ENCODE peak calls at places on chromosomes 11 and 22, in ten cellular contexts. R is NCI-H1436; A is neuronal stem cell; H is dorsolateral prefrontal cortex; E is stimulated activated CD4-positive, alpha-beta T cell treated with anti-CD3 and anti-CD28 coated beads, TNF-alpha, amount 100 ng/mL, for 48 hours; J is NCI-H1105; K is NCI-H526 treated with DMSO at 0.1 percent for 48 hours; X is GM10248; B is tibial nerve; S is activated gamma-delta T cell treated with Interleukin-2 at 50 U/mL for 16 hours. V is an unnamed sample.

GRCh38 chr11:108511851-108512474 is 13.8 kb upstream of the POGLUT3 start:
- DNase-seq in A (no peak), S (no peak), E (no peak), J (no peak), R (no peak), B (no peak), H (no peak), K (no peak), X (no peak), V (no peak)

GRCh38 chr11:44774131-44774530 is 47.4 kb downstream of the TSPAN18 start:
- DNase-seq in E (no peak), S (no peak), R (no peak), J (no peak), X (no peak), K (no peak), B (peak), A (no peak), H (no peak), V (no peak)

GRCh38 chr11:10108901-10109665 is 184.9 kb downstream of the SBF2 start:
- DNase-seq in A (no peak), J (no peak), X (no peak), B (no peak), H (no peak), R (no peak), S (no peak), K (peak), E (no peak), V (no peak)

GRCh38 chr22:39254789-39255298 is 10.1 kb upstream of the PDGFB start:
- DNase-seq in E (no peak), J (no peak), K (no peak), A (no peak), R (no peak), H (no peak), B (no peak), S (peak), X (peak), V (no peak)

GRCh38 chr11:118009821-118010737 is 23.9 kb downstream of the IL10RA start:
- DNase-seq in H (no peak), A (no peak), J (no peak), S (no peak), B (no peak), R (no peak), K (no peak), X (no peak), E (no peak), V (no peak)

GRCh38 chr22:47296405-47297260 is 534.2 kb downstream of the TBC1D22A start:
- DNase-seq in S (no peak), B (no peak), H (no peak), X (peak), R (no peak), A (no peak), E (no peak), K (no peak), J (no peak), V (no peak)

GRCh38 chr11:43316451-43316850 is 4.7 kb downstream of the API5 start:
- DNase-seq in K (no peak), R (no peak), J (no peak), B (no peak), S (no peak), X (no peak), A (no peak), H (no peak), E (no peak), V (no peak)

GRCh38 chr11:23497040-23497439 is 636.8 kb upstream of the CCDC179 start:
- DNase-seq in E (no peak), J (no peak), A (no peak), K (no peak), R (no peak), H (no peak), S (no peak), B (no peak), X (no peak), V (no peak)

GRCh38 chr11:124946735-124947141 is 7.3 kb upstream of the CCDC15 start:
- DNase-seq in B (no peak), S (no peak), X (no peak), E (no peak), R (no peak), H (peak), A (no peak), K (no peak), J (no peak), V (no peak)

GRCh38 chr11:10307411-10308207 is 2.7 kb downstream of the ADM start:
- DNase-seq in A (peak), R (peak), X (peak), J (peak), H (peak), S (peak), B (peak), K (peak), E (peak), V (peak)

GRCh38 chr11:106446961-106447360 is 369.5 kb downstream of the AASDHPPT start:
- DNase-seq in A (no peak), B (no peak), E (no peak), H (no peak), X (no peak), S (no peak), R (no peak), J (no peak), K (no peak), V (no peak)

GRCh38 chr11:131691558-131692041 is 321.2 kb downstream of the NTM start:
- DNase-seq in H (no peak), R (peak), B (no peak), E (peak), A (no peak), S (no peak), K (peak), X (peak), J (peak), V (peak)

GRCh38 chr22:41672780-41673509 is 15.7 kb downstream of the SNU13 start:
- DNase-seq in B (no peak), J (no peak), A (no peak), K (no peak), E (no peak), R (no peak), X (no peak), S (no peak), H (no peak), V (no peak)

GRCh38 chr11:75706260-75706729 is 11.3 kb upstream of the MOGAT2 start:
- DNase-seq in R (peak), E (peak), K (peak), A (peak), X (peak), S (peak), J (peak), H (peak), B (no peak), V (peak)

GRCh38 chr11:55966391-55966790 is 3.4 kb downstream of the OR10AG1 start:
- DNase-seq in R (no peak), B (no peak), S (no peak), J (no peak), E (no peak), H (no peak), X (no peak), K (no peak), A (no peak), V (no peak)

GRCh38 chr11:702731-703461 is 3.1 kb upstream of the EPS8L2 start:
- DNase-seq in E (no peak), R (no peak), A (no peak), J (no peak), X (no peak), B (no peak), H (no peak), S (no peak), K (no peak), V (peak)

GRCh38 chr11:92272651-92273050 is 48.0 kb downstream of the FAT3 start:
- DNase-seq in H (no peak), R (no peak), K (no peak), E (no peak), B (no peak), A (no peak), S (no peak), X (no peak), J (no peak), V (no peak)

GRCh38 chr11:70397336-70397982 is 870 bp upstream of the CTTN start:
- DNase-seq in S (no peak), E (no peak), A (no peak), H (no peak), B (no peak), R (no peak), X (no peak), K (peak), J (no peak), V (peak)

GRCh38 chr11:9717719-9718118 is 53.8 kb downstream of the SWAP70 start:
- DNase-seq in J (no peak), A (no peak), S (no peak), K (no peak), R (no peak), B (no peak), E (no peak), X (no peak), H (no peak), V (no peak)

GRCh38 chr11:124867700-124868099 is 2.5 kb downstream of the ROBO3 start:
- DNase-seq in K (peak), J (peak), B (no peak), E (no peak), A (no peak), R (no peak), S (no peak), H (no peak), X (peak), V (peak)

GRCh38 chr11:97502201-97502600 is 1112.4 kb downstream of the JRKL start:
- DNase-seq in S (no peak), H (no peak), J (no peak), R (no peak), X (no peak), B (no peak), K (no peak), A (no peak), E (no peak), V (no peak)

GRCh38 chr22:17483670-17484372 is 79.5 kb upstream of the SLC25A18 start:
- DNase-seq in A (no peak), E (no peak), B (no peak), H (no peak), X (no peak), R (no peak), K (no peak), S (no peak), J (no peak), V (no peak)

GRCh38 chr11:70315726-70316125 is 45.2 kb downstream of the PPFIA1 start:
- DNase-seq in R (no peak), K (no peak), A (no peak), S (no peak), B (no peak), H (no peak), J (no peak), X (no peak), E (no peak), V (no peak)

GRCh38 chr22:38698407-38699094 is 2.2 kb downstream of the JOSD1 start:
- DNase-seq in J (no peak), K (no peak), A (no peak), B (no peak), E (no peak), S (no peak), H (no peak), R (no peak), X (no peak), V (no peak)

GRCh38 chr11:78560826-78561484 is 13.7 kb downstream of the NARS2 start:
- DNase-seq in J (no peak), H (no peak), X (no peak), E (no peak), S (no peak), R (no peak), B (no peak), K (no peak), A (no peak), V (no peak)

GRCh38 chr22:39456262-39457046 is at the start of gene MGAT3:
- DNase-seq in B (no peak), A (no peak), R (no peak), E (no peak), J (no peak), X (no peak), H (no peak), K (no peak), S (peak), V (peak)

GRCh38 chr11:723120-723883 is 17.3 kb downstream of the EPS8L2 start:
- DNase-seq in K (peak), H (no peak), X (peak), A (no peak), R (peak), J (peak), S (peak), B (no peak), E (no peak), V (peak)

GRCh38 chr22:39013923-39014722 is at the start of gene APOBEC3C:
- DNase-seq in R (peak), X (peak), S (peak), K (peak), J (no peak), E (peak), A (peak), H (no peak), B (peak), V (peak)

GRCh38 chr22:37118083-37118482 is 8.6 kb upstream of the TMPRSS6 start:
- DNase-seq in H (no peak), A (no peak), J (no peak), B (no peak), S (no peak), E (no peak), K (no peak), X (no peak), R (no peak), V (no peak)

GRCh38 chr11:126305699-126306098 is 1.8 kb downstream of the DCPS start:
- DNase-seq in K (no peak), X (peak), A (no peak), R (no peak), B (no peak), E (no peak), H (no peak), J (no peak), S (no peak), V (no peak)

GRCh38 chr11:76665172-76665571 is 5.4 kb downstream of the LRRC32 start:
- DNase-seq in B (no peak), X (no peak), E (no peak), H (no peak), S (no peak), A (no peak), R (no peak), K (no peak), J (no peak), V (no peak)

GRCh38 chr11:78921517-78921916 is 346.9 kb upstream of the NARS2 start:
- DNase-seq in K (peak), B (no peak), E (no peak), H (no peak), S (no peak), X (no peak), A (no peak), R (peak), J (no peak), V (no peak)

GRCh38 chr11:112113539-112114457 is 27.1 kb downstream of the SDHD start:
- DNase-seq in K (peak), B (no peak), A (peak), J (peak), E (no peak), H (no peak), S (no peak), X (peak), R (peak), V (peak)

GRCh38 chr11:31262761-31263160 is 106.8 kb downstream of the DCDC1 start:
- DNase-seq in J (no peak), R (no peak), S (no peak), E (no peak), X (no peak), K (no peak), A (no peak), H (no peak), B (no peak), V (no peak)

GRCh38 chr11:67983916-67984315 is 20.0 kb downstream of the UNC93B1 start:
- DNase-seq in H (no peak), J (no peak), B (no peak), E (no peak), K (no peak), X (no peak), A (no peak), S (no peak), R (no peak), V (no peak)

V was measured in DMS53.